ENCODE peak calls at places on chromosomes 13 and 19, in seven cellular contexts. B is stomach; V is ascending aorta; R is CD4-positive, alpha-beta memory T cell; L is neuronal stem cell; P is cardiac muscle cell; H is IMR-90. J is an unnamed sample.
A peak's percentile ranks its signal among the peaks of the same experiment; 100 is the strongest.

GRCh38 chr13:110737555-110737954 is 24.1 kb downstream of the ING1 start:
- DNase-seq in P (no peak), H (no peak), L (no peak), B (no peak), R (no peak), V (no peak), J (no peak)

GRCh38 chr13:46586766-46587509 is 34.0 kb downstream of the LRCH1 start:
- DNase-seq in H (no peak), P (no peak), L (no peak), R (no peak), B (no peak), V (no peak), J (no peak)

GRCh38 chr19:5826531-5827341 is 12.8 kb downstream of the FUT6 start:
- DNase-seq in P (peak; percentile 45), V (no peak), B (peak; percentile 78), R (no peak), H (no peak), L (peak; percentile 32), J (peak; percentile 59)

GRCh38 chr13:110200276-110200675 is 106.7 kb downstream of the COL4A1 start:
- DNase-seq in P (no peak), H (no peak), R (no peak), L (no peak), B (no peak), V (no peak), J (no peak)

GRCh38 chr13:30934381-30934780 is 1.9 kb downstream of the TEX26 start:
- DNase-seq in L (no peak), P (no peak), B (no peak), R (no peak), V (no peak), H (peak; percentile 14), J (no peak)

GRCh38 chr13:87923713-87924112 is 252.5 kb downstream of the SLITRK5 start:
- DNase-seq in B (no peak), L (no peak), P (no peak), V (no peak), R (no peak), H (no peak), J (no peak)

GRCh38 chr13:112529216-112529615 is 58.7 kb downstream of the TUBGCP3 start:
- DNase-seq in L (no peak), V (no peak), R (no peak), H (no peak), B (no peak), P (no peak), J (no peak)

GRCh38 chr19:40223135-40223822 is 3.2 kb downstream of the CCNP start:
- DNase-seq in H (no peak), P (no peak), V (no peak), R (peak; percentile 43), B (peak; percentile 30), L (no peak), J (no peak)

DNA sequence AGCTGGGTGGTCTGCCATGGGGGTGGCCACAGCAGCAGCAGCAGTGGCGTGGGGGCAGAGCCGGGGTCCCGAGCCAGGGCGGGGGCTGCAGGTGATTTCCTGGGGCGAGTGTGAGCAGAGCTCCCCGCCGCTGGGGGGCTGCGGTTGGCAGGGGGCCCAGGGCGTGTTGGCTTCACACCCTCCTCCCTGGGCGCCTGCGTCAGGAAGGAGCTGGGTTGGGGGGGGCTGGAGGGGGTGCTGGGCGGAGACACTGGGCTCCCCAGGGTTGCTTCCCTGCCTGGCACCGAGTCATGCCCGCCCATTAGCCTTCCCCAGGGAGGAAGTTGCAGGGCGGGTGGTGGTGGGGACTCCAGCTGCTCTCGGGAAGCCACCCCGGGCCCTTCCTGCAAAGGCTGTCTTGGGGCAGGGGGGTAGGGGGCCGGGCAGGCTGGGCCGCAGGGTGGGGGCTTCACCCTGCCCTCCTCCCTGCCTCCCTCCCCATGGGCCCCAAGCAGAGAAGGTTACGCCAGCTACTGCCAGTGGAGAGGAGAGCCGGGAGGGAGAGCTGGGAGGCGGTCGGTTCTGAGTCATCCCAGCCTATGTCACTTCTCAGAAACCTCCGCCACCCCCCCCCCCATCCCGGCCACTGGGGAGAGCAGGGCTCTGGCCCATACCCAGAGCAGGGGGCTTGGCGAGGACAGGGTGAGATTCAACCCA is 4.6 kb downstream of the MIDN start:
- DNase-seq in B (peak; percentile 90), R (peak; percentile 74), L (no peak), H (peak; percentile 97), V (peak; percentile 90), P (peak; percentile 99), J (peak; percentile 91)
- H3K4me1 ChIP-seq in B (peaks cover 56% of the 10 kb centered on the region), R (peaks cover 47% of the 10 kb centered on the region), L (peaks cover 8% of the 10 kb centered on the region), H (peaks cover 35% of the 10 kb centered on the region), V (peaks cover 28% of the 10 kb centered on the region), P (peaks cover 11% of the 10 kb centered on the region), J (peaks cover 36% of the 10 kb centered on the region)

DNA sequence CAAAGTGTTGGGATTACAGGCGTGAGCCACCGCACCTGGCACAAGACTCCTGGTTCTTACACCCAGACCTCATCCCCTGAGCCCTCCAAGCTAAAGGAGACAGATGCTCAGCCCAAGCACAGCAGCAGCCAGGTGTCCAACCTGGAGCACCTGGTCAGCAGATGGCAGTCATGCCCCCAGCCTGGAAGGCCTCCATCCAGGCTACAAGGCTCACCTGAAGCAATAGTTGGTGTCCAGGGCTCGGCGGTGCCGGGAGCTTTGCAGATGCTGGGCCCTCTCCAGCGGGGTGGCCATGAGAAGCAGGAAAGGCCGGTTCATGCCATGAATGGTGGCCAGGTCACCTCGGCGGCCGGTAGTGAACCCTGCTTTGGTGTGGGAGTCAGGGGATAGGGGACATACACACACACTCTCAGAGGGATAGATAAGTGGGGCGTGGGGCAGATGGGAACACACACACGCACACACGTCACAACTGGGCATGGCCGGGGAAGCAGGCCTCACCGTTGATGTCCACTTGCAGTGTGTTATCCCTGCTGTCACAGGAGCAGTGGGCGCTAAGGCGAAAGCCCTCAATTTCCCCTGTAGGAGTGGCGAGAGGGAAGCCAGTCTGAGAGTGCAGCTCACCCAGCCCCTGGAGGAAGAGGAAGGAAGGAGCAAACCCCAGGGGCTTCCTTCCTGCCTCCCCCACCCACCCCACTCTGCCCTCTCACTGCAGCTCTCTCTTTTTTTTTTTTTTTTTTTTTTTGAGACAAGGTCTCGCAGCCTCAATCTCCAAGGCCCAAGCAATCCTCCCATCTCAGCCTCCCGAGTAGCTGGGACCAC is 11.8 kb downstream of the TGFB1 start:
- DNase-seq in L (no peak), H (no peak), V (no peak), R (no peak), B (peak; percentile 72), P (no peak), J (no peak)
- H3K4me1 ChIP-seq in L (no peaks in the 10 kb centered on the region), H (no peaks in the 10 kb centered on the region), V (no peaks in the 10 kb centered on the region), R (peaks cover 50% of the 10 kb centered on the region), B (no peaks in the 10 kb centered on the region), P (no peaks in the 10 kb centered on the region), J (no peaks in the 10 kb centered on the region)

GRCh38 chr19:2050349-2050990 is 574 bp downstream of the MKNK2 start:
- DNase-seq in V (no peak), P (no peak), R (no peak), H (no peak), B (no peak), L (no peak), J (no peak)

GRCh38 chr19:2050991-2051770 is at the start of gene MKNK2:
- DNase-seq in R (peak; percentile 91), P (peak; percentile 92), L (peak; percentile 96), B (peak; percentile 94), H (peak; percentile 79), V (no peak), J (peak; percentile 92)

GRCh38 chr19:2049741-2050348 is 1.2 kb downstream of the MKNK2 start:
- DNase-seq in L (no peak), P (peak; percentile 70), V (peak; percentile 76), B (peak; percentile 91), R (peak; percentile 69), H (peak; percentile 61), J (peak; percentile 89)

GRCh38 chr19:2053601-2054389 is 2.8 kb upstream of the MKNK2 start:
- DNase-seq in R (no peak), B (peak; percentile 88), L (no peak), H (peak; percentile 23), V (no peak), P (peak; percentile 97), J (peak; percentile 53)

DNA sequence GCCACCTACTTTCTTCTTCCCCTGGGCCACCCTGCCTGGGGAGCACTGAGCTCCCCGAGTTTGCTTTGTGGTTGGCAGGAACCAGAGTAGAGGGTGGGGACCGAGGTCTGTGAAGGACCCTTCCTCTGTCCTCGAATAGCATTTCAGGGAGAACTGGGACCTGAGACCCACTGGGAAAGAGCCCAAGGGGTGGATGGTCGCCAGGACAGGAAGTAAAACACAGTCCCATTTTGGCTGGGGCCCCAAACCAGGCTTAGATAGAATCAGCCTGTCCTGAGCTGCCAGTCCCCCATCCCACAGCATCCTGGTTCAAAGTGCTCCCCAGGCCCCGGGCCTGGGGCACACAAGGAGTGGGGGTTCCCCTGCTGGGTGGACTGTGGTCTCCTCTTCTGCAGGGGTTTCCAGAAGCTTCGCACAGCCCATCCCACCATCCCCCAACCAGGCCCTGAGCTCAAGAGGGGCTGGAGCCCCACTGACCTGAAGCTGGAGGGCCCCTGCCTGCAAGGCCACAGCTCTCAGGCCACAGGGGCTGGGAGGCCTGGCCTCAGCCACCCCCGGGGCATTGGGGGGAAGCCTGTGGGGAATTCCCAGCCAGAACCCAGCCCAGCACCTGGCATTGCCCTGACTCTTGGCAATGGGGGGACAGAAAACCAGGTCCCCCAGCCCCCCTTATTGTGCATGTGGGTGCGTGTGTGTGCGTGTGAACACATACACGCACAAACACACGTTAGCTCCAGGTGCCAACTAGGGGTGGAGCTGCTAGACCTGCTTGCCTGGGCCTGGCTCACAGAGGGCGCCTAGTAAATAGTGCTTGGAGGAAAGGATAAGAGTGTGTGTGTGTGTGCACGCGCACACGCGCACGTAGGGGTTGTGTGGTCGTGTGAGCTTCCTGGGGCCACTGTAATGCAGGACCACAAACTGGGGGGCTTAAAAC is 994 bp upstream of the MKNK2 start:
- DNase-seq in R (peak; percentile 68), V (no peak), H (no peak), P (peak; percentile 77), L (no peak), B (peak; percentile 77), J (peak; percentile 84)
- H3K4me1 ChIP-seq in R (peaks cover 60% of the 10 kb centered on the region), V (peaks cover 45% of the 10 kb centered on the region), H (peaks cover 33% of the 10 kb centered on the region), P (peaks cover 16% of the 10 kb centered on the region), L (peaks cover 26% of the 10 kb centered on the region), B (peaks cover 61% of the 10 kb centered on the region), J (peaks cover 38% of the 10 kb centered on the region)

GRCh38 chr19:30442715-30443114 is 70.5 kb downstream of the ZNF536 start:
- DNase-seq in P (no peak), B (no peak), R (no peak), L (no peak), V (no peak), H (no peak), J (no peak)

GRCh38 chr19:30434797-30435594 is 62.8 kb downstream of the ZNF536 start:
- DNase-seq in L (no peak), P (no peak), R (no peak), H (no peak), B (no peak), V (no peak), J (no peak)

GRCh38 chr19:30437869-30438268 is 65.7 kb downstream of the ZNF536 start:
- DNase-seq in R (no peak), V (no peak), B (no peak), H (no peak), P (no peak), L (no peak), J (no peak)

GRCh38 chr19:30441011-30441410 is 68.8 kb downstream of the ZNF536 start:
- DNase-seq in B (no peak), L (no peak), P (no peak), R (no peak), V (no peak), H (no peak), J (no peak)

DNA sequence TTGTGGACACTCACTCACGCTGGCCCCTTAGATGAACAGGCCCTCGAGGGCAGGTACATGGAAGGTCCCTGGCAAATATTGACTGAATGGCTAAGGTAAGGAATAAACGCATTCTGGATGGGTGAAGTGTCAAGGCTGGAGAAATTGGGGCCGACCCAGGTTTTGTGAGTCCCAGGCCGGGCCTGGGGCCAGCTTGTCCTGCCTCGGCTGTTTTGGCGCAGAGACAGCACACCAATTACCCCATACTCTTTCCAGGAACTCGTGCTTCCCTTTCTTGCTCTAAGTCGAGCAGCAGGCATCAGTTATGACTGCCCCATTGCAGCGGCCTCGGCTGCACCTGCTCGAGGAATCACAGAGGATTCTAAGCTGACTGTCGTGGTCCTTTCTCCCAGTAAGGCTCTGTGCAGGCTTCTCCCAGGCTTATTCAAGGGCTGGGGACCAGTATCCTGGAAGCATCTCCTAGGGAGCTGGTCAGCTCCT is 67.1 kb downstream of the ZNF536 start:
- DNase-seq in H (no peak), R (no peak), L (no peak), V (no peak), P (no peak), B (no peak), J (no peak)
- H3K4me1 ChIP-seq in H (no peaks in the 10 kb centered on the region), R (no peaks in the 10 kb centered on the region), L (no peaks in the 10 kb centered on the region), V (no peaks in the 10 kb centered on the region), P (no peaks in the 10 kb centered on the region), B (no peaks in the 10 kb centered on the region), J (no peaks in the 10 kb centered on the region)